ENCODE peak calls at places on chromosomes 6 and 20, in six cellular contexts. F is hepatocyte, A is NCI-H748 treated with DMSO at 0.1 percent for 48 hours, S is tibial artery, N is NCI-H1105 treated with DMSO at 0.1 percent for 48 hours, Q is WTC11. H is an unnamed sample.

GRCh38 chr6:169943521-169944337 is 192.3 kb downstream of the ERMARD start:
- DNase-seq in F (no peak), A (no peak), S (no peak), N (no peak), Q (no peak), H (no peak)

GRCh38 chr6:131978522-131978921 is 27.4 kb upstream of the CCN2 start:
- DNase-seq in F (no peak), A (no peak), S (no peak), N (no peak), Q (no peak), H (no peak)

GRCh38 chr20:10461495-10461894 is 26.4 kb downstream of the SLX4IP start:
- DNase-seq in F (no peak), A (no peak), S (no peak), N (no peak), Q (no peak), H (no peak)

GRCh38 chr20:5170341-5170740 is 43.5 kb downstream of the CDS2 start:
- DNase-seq in F (no peak), A (no peak), S (no peak), N (no peak), Q (no peak), H (no peak)

GRCh38 chr6:121881974-121882667 is 446.7 kb downstream of the GJA1 start:
- DNase-seq in F (no peak), A (no peak), S (no peak), N (no peak), Q (no peak), H (no peak)

GRCh38 chr6:30075094-30075986 is at the start of gene RNF39:
- DNase-seq in F (peak), A (peak), S (no peak), N (peak), Q (peak), H (peak)

GRCh38 chr6:5730586-5731263 is 276.0 kb downstream of the NRN1 start:
- DNase-seq in F (no peak), A (no peak), S (no peak), N (no peak), Q (no peak), H (no peak)

GRCh38 chr20:25586877-25587276 is 1.5 kb upstream of the NINL start:
- DNase-seq in F (no peak), A (no peak), S (no peak), N (no peak), Q (no peak), H (no peak)